ENCODE peak calls at places on chromosome 19, in seven cellular contexts. O is neural progenitor cell, M is GM23248, W is GM23338, J is hepatocyte, F is HCT116, U is SK-N-SH. Y is an unnamed sample.

GRCh38 chr19:29315566-29315965 is 102.6 kb upstream of the UQCRFS1 start:
- DNase-seq in U (no peak), W (no peak), O (peak; percentile 29), F (no peak), J (no peak), M (no peak), Y (no peak)

GRCh38 chr19:43812689-43813088 is 10.4 kb upstream of the LYPD5 start:
- DNase-seq in M (no peak), J (no peak), W (no peak), F (no peak), U (no peak), O (no peak), Y (no peak)

GRCh38 chr19:52200044-52200443 is 10.2 kb downstream of the PPP2R1A start:
- DNase-seq in M (peak; percentile 93), J (no peak), O (no peak), U (no peak), W (no peak), F (no peak), Y (no peak)

GRCh38 chr19:55080121-55080914 is 4.6 kb downstream of the EPS8L1 start:
- DNase-seq in F (peak; percentile 84), U (peak; percentile 96), J (peak; percentile 84), W (peak; percentile 91), O (peak; percentile 83), M (peak; percentile 78), Y (peak; percentile 85)

GRCh38 chr19:46478356-46478986 is 7.1 kb upstream of the PNMA8A start:
- DNase-seq in O (peak; percentile 75), W (peak; percentile 97), M (peak; percentile 80), J (no peak), U (peak; percentile 66), F (no peak), Y (peak; percentile 83)

GRCh38 chr19:42288881-42289555 is 12.9 kb upstream of the PRR19 start:
- DNase-seq in O (no peak), M (no peak), J (no peak), F (no peak), U (no peak), W (no peak), Y (no peak)

GRCh38 chr19:16637535-16637934 is 9.5 kb upstream of the MED26 start:
- DNase-seq in U (no peak), O (no peak), F (no peak), M (peak; percentile 28), J (no peak), W (no peak), Y (no peak)

GRCh38 chr19:42512743-42513304 is 15.5 kb downstream of the CEACAM1 start:
- DNase-seq in F (no peak), W (no peak), M (no peak), J (no peak), O (no peak), U (no peak), Y (peak; percentile 56)

GRCh38 chr19:56315076-56315828 is 613 bp upstream of the ZSCAN5A start:
- DNase-seq in O (peak; percentile 97), J (peak; percentile 97), W (peak; percentile 98), M (peak; percentile 98), U (peak; percentile 88), F (peak; percentile 98), Y (peak; percentile 94)

GRCh38 chr19:36198116-36198515 is 16.3 kb downstream of the ZNF565 start:
- DNase-seq in M (no peak), F (no peak), O (no peak), U (no peak), W (no peak), J (no peak), Y (no peak)

GRCh38 chr19:48495391-48495790 is 16.2 kb downstream of the LMTK3 start:
- DNase-seq in M (no peak), W (no peak), F (no peak), O (no peak), U (no peak), J (no peak), Y (no peak)

GRCh38 chr19:56827708-56828107 is 12.8 kb downstream of the PEG3 start:
- DNase-seq in M (no peak), J (no peak), O (no peak), F (no peak), W (no peak), U (no peak), Y (no peak)

GRCh38 chr19:38551450-38551813 is 66.3 kb downstream of the MAP4K1 start:
- DNase-seq in O (no peak), W (no peak), U (no peak), J (no peak), M (peak; percentile 35), F (no peak), Y (no peak)

GRCh38 chr19:18053571-18054219 is 33.0 kb downstream of the IL12RB1 start:
- DNase-seq in O (no peak), J (no peak), W (no peak), F (no peak), M (peak; percentile 58), U (no peak), Y (no peak)

DNA sequence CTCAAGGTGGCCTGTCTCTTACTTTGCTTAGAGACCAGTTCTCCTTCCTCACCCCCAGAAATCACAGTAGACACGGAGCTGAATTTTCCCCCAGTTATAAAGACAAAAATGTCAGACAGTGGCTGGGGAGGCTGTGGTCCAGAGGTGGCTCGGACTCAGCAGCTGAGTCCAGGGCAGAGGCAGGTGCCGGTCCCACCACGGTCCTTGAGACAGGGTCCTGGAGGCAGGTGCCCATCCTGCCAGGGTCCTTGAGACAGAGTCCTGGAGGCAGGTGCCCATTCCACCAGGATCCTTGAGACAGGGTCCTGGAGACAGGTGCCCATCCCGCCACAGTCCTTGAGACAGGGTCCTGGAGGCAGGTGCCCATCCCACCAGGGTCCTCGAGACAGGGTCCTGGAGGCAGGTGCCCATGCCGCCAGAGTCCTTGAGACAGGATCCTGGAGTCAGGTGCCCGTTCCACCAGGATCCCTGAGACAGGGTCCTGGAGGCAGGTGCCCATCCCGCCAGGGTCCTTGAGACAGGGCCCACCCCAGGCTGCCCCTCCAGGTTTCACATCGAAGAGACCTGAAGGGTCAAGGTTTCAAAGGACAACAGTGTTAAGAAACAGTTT is 23.1 kb downstream of the PEPD start:
- DNase-seq in W (no peak), J (no peak), O (no peak), U (no peak), M (no peak), F (no peak), Y (no peak)
- TF ChIP-seq EZH2phosphoT487 in W (no peak), J (no peak), O (no peak), U (no peak), M (no peak), F (no peak), Y (no peak)

GRCh38 chr19:576768-577438 is 4.5 kb downstream of the BSG start:
- DNase-seq in W (no peak), M (no peak), J (no peak), O (no peak), U (no peak), F (no peak), Y (no peak)
- H3K4me1 ChIP-seq in W (peaks cover 18% of the 10 kb centered on the region), M (peaks cover 27% of the 10 kb centered on the region), J (peaks cover 31% of the 10 kb centered on the region), O (peaks cover 20% of the 10 kb centered on the region), U (peaks cover 24% of the 10 kb centered on the region), F (peaks cover 2% of the 10 kb centered on the region), Y (peaks cover 23% of the 10 kb centered on the region)

GRCh38 chr19:40642757-40643325 is 41.7 kb downstream of the LTBP4 start:
- DNase-seq in W (no peak), F (no peak), M (no peak), J (no peak), O (no peak), U (no peak), Y (no peak)

GRCh38 chr19:40641306-40641705 is 40.1 kb downstream of the LTBP4 start:
- DNase-seq in M (no peak), W (no peak), F (no peak), O (no peak), J (no peak), U (no peak), Y (no peak)

GRCh38 chr19:40642062-40642706 is 41.0 kb downstream of the LTBP4 start:
- DNase-seq in U (no peak), O (no peak), W (no peak), F (no peak), J (no peak), M (no peak), Y (no peak)

GRCh38 chr19:40650749-40651305 is 39.6 kb downstream of the NUMBL start:
- DNase-seq in O (no peak), U (no peak), W (no peak), J (no peak), F (no peak), M (peak; percentile 93), Y (no peak)

DNA sequence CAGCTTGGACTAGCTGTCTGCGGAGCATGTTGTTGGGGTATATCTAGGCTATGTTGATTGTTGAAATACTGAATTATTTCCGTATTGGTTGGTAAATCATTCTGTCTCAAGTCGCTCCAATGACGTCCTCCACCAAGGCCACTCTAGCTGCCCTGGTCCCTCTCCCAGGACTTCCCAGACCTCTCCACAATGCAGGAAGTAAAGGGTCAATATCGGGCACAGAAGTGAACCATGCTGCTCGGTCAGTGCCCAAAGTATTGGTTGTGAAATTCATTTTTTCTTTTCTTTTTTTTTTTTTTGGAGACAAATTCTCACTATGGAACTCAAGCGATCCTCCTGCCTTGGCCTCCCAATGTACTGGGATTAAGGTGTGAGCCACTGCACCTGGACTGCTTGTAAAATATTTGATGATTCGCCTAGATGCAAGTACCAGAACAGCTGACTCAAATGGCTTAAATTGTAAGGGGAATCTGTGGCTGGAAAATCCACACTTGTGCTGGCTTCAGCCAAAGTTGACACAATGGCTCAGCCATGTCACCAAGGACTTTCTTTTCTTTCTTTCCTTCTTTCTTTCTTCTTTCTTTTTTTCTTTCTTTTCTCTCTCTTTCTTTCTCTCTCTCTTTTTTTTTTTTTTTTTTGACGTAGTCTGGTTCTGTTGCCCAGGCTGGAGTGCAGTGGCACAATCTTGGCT is 43.7 kb downstream of the NUMBL start:
- DNase-seq in W (no peak), J (no peak), M (peak; percentile 30), F (no peak), O (no peak), U (no peak), Y (no peak)
- H2AFZ ChIP-seq in W (no peak overlapping the region), J (no peak overlapping the region), M (peak overlapping the region; percentile 81), F (peak overlapping the region; percentile 98), O (no peak overlapping the region), U (peak overlapping the region; percentile 81), Y (no peak overlapping the region)

GRCh38 chr19:40524133-40524549 is 52.5 kb upstream of the SHKBP1 start:
- DNase-seq in J (no peak), O (no peak), U (no peak), W (no peak), F (no peak), M (peak; percentile 13), Y (no peak)

GRCh38 chr19:40523322-40524047 is 53.2 kb upstream of the SHKBP1 start:
- DNase-seq in F (peak; percentile 72), W (peak; percentile 93), M (peak; percentile 78), U (peak; percentile 83), O (peak; percentile 83), J (peak; percentile 86), Y (peak; percentile 84)

GRCh38 chr19:40519352-40520322 is 52.8 kb downstream of the SPTBN4 start:
- DNase-seq in W (peak; percentile 81), F (no peak), U (no peak), M (peak; percentile 61), J (peak; percentile 49), O (peak; percentile 74), Y (no peak)

GRCh38 chr19:40524655-40525054 is 52.0 kb upstream of the SHKBP1 start:
- DNase-seq in O (no peak), U (no peak), M (no peak), J (no peak), W (no peak), F (no peak), Y (no peak)

DNA sequence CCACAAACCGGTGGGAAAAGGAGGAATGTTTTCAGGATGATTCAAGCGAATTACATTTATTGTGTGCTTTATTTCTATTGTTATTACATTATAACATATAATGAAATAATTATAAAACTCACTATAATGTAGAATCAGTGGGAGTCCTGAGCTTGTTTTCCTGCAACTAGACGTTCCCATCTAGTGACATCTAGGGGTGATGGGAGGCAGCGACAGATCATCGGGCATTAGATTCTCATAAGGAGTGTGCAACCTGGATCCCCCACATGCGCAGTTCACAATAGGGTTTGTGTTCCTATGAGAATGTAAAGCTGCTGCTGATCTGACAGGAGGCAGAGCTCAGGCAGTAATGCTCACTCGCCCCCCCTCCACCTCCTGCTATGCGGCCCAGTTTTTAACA is 54.5 kb downstream of the SPTBN4 start:
- DNase-seq in W (no peak), F (no peak), O (no peak), U (no peak), J (no peak), M (peak; percentile 38), Y (peak; percentile 38)
- TF ChIP-seq EZH2phosphoT487 in W (no peak), F (no peak), O (no peak), U (no peak), J (no peak), M (no peak), Y (no peak)

Y was measured in OCI-LY7.